ENCODE peak calls at places on chromosome 21, in ten cellular contexts. C is heart right ventricle, B is MCF 10A, O is foreskin fibroblast, I is progenitor cell of endocrine pancreas, N is A673, W is heart left ventricle, G is fibroblast of mammary gland, V is GM13976, S is endothelial cell. P is an unnamed sample.

GRCh38 chr21:23694396-23694795 is 1912.9 kb downstream of the MRPL39 start:
- DNase-seq in I (no peak), V (no peak), N (peak), W (no peak), B (peak), O (no peak), C (no peak), S (no peak), G (no peak), P (no peak)

GRCh38 chr21:25859264-25859931 is 124.6 kb downstream of the GABPA start:
- DNase-seq in O (no peak), B (no peak), I (no peak), V (no peak), C (no peak), W (no peak), N (no peak), G (no peak), S (no peak), P (no peak)

GRCh38 chr21:38910390-38911008 is 104.8 kb downstream of the ETS2 start:
- DNase-seq in W (no peak), I (no peak), G (no peak), S (no peak), B (peak), O (no peak), C (no peak), V (no peak), N (peak), P (no peak)

GRCh38 chr21:31732891-31733520 is 1.1 kb upstream of the SCAF4 start:
- DNase-seq in W (no peak), I (no peak), N (no peak), B (no peak), S (no peak), G (peak), C (no peak), V (no peak), O (no peak), P (no peak)

GRCh38 chr21:40886931-40887330 is 40.0 kb upstream of the DSCAM start:
- DNase-seq in C (no peak), I (no peak), S (no peak), O (no peak), G (no peak), W (no peak), N (no peak), B (peak), V (no peak), P (no peak)

GRCh38 chr21:39633770-39634181 is 21.0 kb downstream of the B3GALT5 start:
- DNase-seq in B (peak), G (peak), V (no peak), I (no peak), O (peak), S (no peak), N (no peak), C (no peak), W (no peak), P (no peak)

GRCh38 chr21:25342811-25343210 is 264.5 kb downstream of the MRPL39 start:
- DNase-seq in C (no peak), W (no peak), B (no peak), N (no peak), S (no peak), O (no peak), I (no peak), V (no peak), G (peak), P (no peak)

GRCh38 chr21:42395910-42396625 is at the start of gene TMPRSS3:
- DNase-seq in N (no peak), I (no peak), W (no peak), V (no peak), S (no peak), G (no peak), C (no peak), O (no peak), B (peak), P (no peak)

GRCh38 chr21:15293251-15293650 is 228.5 kb upstream of the NRIP1 start:
- DNase-seq in S (no peak), B (peak), N (peak), C (no peak), G (peak), V (no peak), O (no peak), W (no peak), I (no peak), P (no peak)

GRCh38 chr21:39020751-39021474 is 162.3 kb downstream of the PSMG1 start:
- DNase-seq in B (peak), S (peak), O (peak), I (no peak), G (peak), W (no peak), V (no peak), N (no peak), C (no peak), P (no peak)

GRCh38 chr21:41784456-41785102 is 17.7 kb upstream of the RIPK4 start:
- DNase-seq in I (no peak), C (no peak), O (no peak), S (no peak), W (no peak), G (no peak), N (no peak), B (no peak), V (no peak), P (no peak)

GRCh38 chr21:15330872-15331271 is 266.1 kb upstream of the NRIP1 start:
- DNase-seq in B (no peak), C (no peak), W (no peak), O (no peak), N (no peak), S (no peak), I (no peak), G (no peak), V (no peak), P (no peak)

GRCh38 chr21:21025742-21026141 is 27.5 kb downstream of the NCAM2 start:
- DNase-seq in G (no peak), W (no peak), O (no peak), I (no peak), B (no peak), S (no peak), C (no peak), V (no peak), N (no peak), P (no peak)

GRCh38 chr21:42364304-42364865 is 1.9 kb downstream of the TFF1 start:
- DNase-seq in N (no peak), C (no peak), S (no peak), I (no peak), B (no peak), O (no peak), V (no peak), G (no peak), W (no peak), P (no peak)

GRCh38 chr21:43916691-43917514 is 51.9 kb downstream of the AGPAT3 start:
- DNase-seq in C (no peak), I (no peak), V (peak), S (no peak), N (no peak), O (no peak), W (no peak), B (no peak), G (no peak), P (peak)

DNA sequence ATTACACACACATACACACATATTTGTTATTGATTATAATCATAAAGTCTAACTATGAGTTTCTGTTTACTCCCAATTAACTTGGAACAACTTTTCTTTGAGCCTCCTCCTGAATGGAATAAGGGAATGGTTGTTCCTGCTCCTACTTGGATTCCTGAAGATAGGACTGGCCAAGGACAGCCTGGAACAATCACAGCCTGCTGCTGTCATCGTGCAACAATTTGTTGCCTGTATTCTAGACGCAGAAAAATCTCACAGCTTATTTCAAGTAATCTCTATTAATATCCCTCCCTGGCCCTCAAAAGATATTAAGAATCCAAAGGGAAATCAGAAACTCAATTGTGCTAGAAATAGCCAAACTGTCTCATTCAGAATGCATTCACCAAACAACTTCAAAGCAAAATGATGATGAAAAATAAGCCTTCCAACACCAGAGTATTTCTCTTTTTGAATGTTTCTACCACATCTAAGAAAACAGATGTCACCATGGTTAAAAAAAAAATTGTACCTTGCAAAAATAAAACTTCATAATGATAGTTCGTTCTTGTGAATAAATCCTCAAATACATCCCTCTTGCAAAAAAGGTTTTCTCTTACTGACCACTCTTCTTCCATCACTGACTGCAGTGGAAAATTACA is 30.9 kb downstream of the RCAN1 start:
- DNase-seq in S (no peak), B (no peak), O (no peak), G (peak), N (no peak), C (no peak), I (no peak), W (no peak), V (no peak), P (no peak)
- TF ChIP-seq CTCF in S (no peak), B (no peak), O (no peak), G (no peak), N (no peak), C (no peak), I (no peak), W (no peak), V (no peak), P (no peak)

GRCh38 chr21:36735201-36735515 is 36.2 kb downstream of the SIM2 start:
- DNase-seq in B (no peak), S (no peak), O (no peak), V (no peak), N (no peak), W (no peak), G (no peak), C (no peak), I (no peak), P (no peak)

GRCh38 chr21:36738489-36739126 is 39.7 kb downstream of the SIM2 start:
- DNase-seq in N (no peak), I (no peak), C (no peak), V (no peak), O (no peak), G (no peak), B (no peak), W (no peak), S (no peak), P (no peak)

GRCh38 chr21:36734367-36735200 is 35.7 kb downstream of the SIM2 start:
- DNase-seq in B (no peak), V (no peak), W (no peak), C (no peak), O (no peak), S (no peak), G (no peak), I (no peak), N (no peak), P (no peak)

GRCh38 chr21:36733857-36734256 is 34.9 kb downstream of the SIM2 start:
- DNase-seq in V (no peak), I (no peak), C (no peak), O (no peak), S (no peak), G (no peak), N (no peak), B (no peak), W (no peak), P (no peak)

GRCh38 chr21:36735724-36736310 is 36.9 kb downstream of the SIM2 start:
- DNase-seq in V (no peak), N (no peak), I (no peak), C (no peak), G (no peak), S (no peak), O (no peak), B (no peak), W (no peak), P (no peak)
- TF ChIP-seq CTCF in V (no peak), N (no peak), I (no peak), C (no peak), G (no peak), S (no peak), O (no peak), B (no peak), W (no peak), P (no peak)

DNA sequence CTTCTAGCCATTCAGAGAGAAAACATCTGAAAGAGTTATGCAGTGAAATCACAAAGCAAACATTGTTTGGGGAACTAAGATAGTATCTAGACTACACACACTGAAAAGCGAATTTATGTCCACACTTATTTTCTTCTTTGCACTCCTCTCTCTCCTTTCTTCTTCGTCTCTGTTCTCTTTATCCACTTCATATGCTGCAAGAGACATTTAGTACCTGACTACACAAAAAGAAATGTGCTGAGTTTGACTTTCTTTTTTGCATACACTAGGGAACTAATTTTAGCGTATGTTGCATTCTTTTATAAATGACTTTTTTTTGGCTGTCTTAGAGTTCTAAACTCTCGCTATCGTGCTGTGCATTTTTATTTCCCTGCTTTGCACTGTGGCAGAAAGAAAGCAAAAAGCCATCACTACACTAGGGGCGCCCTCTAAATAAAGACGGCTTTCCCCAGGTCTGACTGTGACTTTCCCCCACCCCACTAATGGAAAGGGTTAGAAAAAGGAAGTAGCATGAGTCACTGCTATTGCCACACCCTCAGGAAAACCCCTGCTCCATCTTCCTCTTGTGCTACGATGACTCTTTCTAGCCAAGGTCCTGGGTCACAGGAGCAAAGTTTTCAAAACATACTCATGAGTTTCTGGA is 65.7 kb downstream of the MAP3K7CL start:
- DNase-seq in G (peak), N (peak), C (no peak), B (peak), O (peak), V (peak), W (peak), S (no peak), I (no peak), P (peak)
- TF ChIP-seq CTCF in G (peak), N (peak), C (peak), B (peak), O (peak), V (peak), W (no peak), S (no peak), I (no peak), P (no peak)

DNA sequence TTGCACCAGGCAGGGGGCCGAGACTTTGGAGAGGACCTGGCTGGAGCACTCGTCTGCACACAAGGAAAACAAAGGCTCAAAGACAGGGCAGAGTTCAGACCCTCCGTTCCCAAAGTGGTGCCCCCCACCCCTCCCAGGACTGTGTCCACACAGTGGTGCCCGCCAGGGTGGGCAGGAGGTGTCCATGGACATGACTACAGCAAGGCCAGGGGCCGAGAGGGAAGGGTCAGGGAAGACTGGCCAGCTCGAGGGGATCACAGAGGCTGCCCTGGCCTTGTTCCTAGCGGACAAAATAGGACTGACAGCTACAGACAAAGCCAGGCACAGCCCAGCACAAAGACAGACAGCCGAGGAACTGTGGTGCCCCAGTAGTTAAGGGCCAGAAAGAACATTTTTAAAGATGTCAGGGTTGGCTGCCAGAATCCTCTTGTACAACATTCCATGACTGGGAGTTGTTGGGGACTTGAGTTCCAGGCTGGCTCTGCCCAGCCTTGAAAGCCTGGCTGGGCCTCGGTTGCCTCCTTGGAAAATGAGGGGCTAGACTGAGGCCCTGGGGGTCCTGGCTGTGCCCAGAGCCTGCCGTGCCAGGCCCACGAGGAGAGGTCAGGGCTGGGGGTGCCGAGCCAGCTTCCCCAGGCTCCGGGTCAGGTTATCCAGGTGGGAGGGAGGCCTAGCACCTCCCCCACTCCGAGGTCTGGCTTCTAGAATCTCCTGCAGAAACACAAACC is 63.7 kb downstream of the SLX9 start:
- DNase-seq in G (no peak), O (no peak), B (no peak), N (no peak), I (no peak), V (no peak), C (peak), W (no peak), S (no peak), P (no peak)
- TF ChIP-seq CTCF in G (no peak), O (no peak), B (no peak), N (no peak), I (no peak), V (no peak), C (no peak), W (no peak), S (no peak), P (no peak)

GRCh38 chr21:17674106-17674505 is 61.4 kb upstream of the BTG3 start:
- DNase-seq in V (no peak), W (no peak), B (no peak), N (no peak), C (no peak), O (no peak), S (no peak), G (no peak), I (no peak), P (no peak)

GRCh38 chr21:17682924-17683323 is 70.2 kb upstream of the BTG3 start:
- DNase-seq in O (no peak), W (no peak), S (no peak), G (no peak), V (no peak), N (no peak), B (no peak), I (no peak), C (no peak), P (no peak)

GRCh38 chr21:17673261-17674020 is 60.7 kb upstream of the BTG3 start:
- DNase-seq in G (peak), N (no peak), C (no peak), O (no peak), B (peak), V (no peak), S (no peak), W (no peak), I (no peak), P (no peak)

DNA sequence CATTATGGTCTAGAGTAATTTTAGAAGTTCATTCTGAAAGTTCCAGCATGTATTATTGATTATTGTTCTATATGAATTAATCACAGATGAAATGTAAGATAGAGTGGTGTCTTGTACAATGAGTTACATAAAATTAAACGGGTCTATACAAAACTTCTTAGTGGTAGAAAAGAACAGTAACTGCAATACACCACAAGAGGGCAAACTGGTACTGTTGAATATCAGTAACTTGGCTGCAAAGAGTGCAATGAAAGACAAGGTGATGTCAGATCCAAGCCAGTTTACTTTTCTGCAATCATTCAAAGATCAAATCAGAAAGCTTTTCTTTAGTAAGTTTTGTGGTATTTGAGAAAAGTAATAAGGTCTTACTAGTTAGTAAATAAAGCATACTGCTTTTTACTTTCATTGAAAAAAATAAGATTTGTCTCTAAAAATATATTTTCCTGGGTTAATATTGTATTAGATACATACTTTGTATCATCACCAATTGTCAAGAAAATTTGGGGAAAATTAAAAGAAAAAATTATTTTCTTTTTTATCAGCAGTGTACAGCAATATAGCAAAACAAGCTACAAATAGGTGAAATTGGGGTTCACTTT is 66.4 kb upstream of the BTG3 start:
- DNase-seq in B (peak), C (no peak), I (no peak), G (peak), S (no peak), W (peak), N (peak), V (peak), O (peak), P (no peak)
- TF ChIP-seq CTCF in B (peak), C (peak), I (peak), G (peak), S (peak), W (peak), N (peak), V (peak), O (peak), P (peak)

GRCh38 chr21:37502947-37503346 is 136.4 kb downstream of the DYRK1A start:
- DNase-seq in V (no peak), N (no peak), I (no peak), C (no peak), O (no peak), W (no peak), G (no peak), S (no peak), B (no peak), P (no peak)

GRCh38 chr21:37498664-37499063 is 132.1 kb downstream of the DYRK1A start:
- DNase-seq in G (no peak), C (no peak), V (no peak), W (no peak), S (no peak), I (no peak), N (no peak), O (no peak), B (no peak), P (no peak)

DNA sequence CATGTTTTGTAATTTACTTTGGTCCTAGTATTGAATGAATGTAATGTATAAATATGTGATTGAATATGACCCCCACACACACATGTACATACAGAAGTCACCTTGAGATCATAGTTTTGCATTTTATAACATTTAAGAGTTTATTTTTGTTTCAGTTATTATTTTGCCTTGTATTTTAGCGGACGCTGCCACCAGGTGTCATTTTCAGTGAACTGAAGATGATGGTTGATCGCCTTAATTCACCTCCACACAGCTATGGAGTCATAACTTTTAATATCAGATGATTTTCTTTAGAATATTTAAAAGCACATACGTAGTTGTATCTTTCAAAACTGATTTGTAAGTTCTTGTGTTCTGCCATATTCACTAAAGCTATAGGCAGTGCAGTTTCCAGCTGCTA is 130.4 kb downstream of the DYRK1A start:
- DNase-seq in G (peak), I (no peak), W (no peak), O (no peak), N (peak), V (no peak), S (no peak), C (no peak), B (peak), P (no peak)
- TF ChIP-seq CTCF in G (peak), I (peak), W (peak), O (peak), N (peak), V (no peak), S (peak), C (peak), B (peak), P (no peak)